ENCODE peak calls at places on chromosomes 5 and 9, in ten cellular contexts. G is cardiac fibroblast; P is astrocyte of the spinal cord; B is H7; R is tibial nerve; E is left ventricle myocardium inferior; F is CD8-positive, alpha-beta T cell; Z is uterus; M is heart left ventricle; C is kidney epithelial cell. D is an unnamed sample.

GRCh38 chr9:133780962-133781827 is 43.0 kb upstream of the SARDH start:
- DNase-seq in G (no peak), B (no peak), R (no peak), Z (no peak), E (no peak), C (no peak), F (no peak), M (no peak), P (no peak), D (no peak)

GRCh38 chr5:141192110-141192725 is at the start of gene PCDHB10:
- DNase-seq in E (no peak), R (no peak), M (no peak), C (no peak), P (no peak), Z (no peak), B (peak), G (peak), F (no peak), D (no peak)

GRCh38 chr9:69985971-69986370 is 57.7 kb upstream of the MAMDC2 start:
- DNase-seq in Z (no peak), P (no peak), F (no peak), E (no peak), C (no peak), R (no peak), G (no peak), B (no peak), M (no peak), D (no peak)

GRCh38 chr9:99109522-99109921 is 4.6 kb downstream of the TGFBR1 start:
- DNase-seq in E (no peak), M (no peak), F (no peak), R (no peak), B (no peak), Z (no peak), C (no peak), P (no peak), G (peak), D (no peak)

GRCh38 chr5:133130387-133131118 is 78.7 kb downstream of the HSPA4 start:
- DNase-seq in F (no peak), C (no peak), P (no peak), G (peak), Z (no peak), R (no peak), B (no peak), E (no peak), M (no peak), D (no peak)

GRCh38 chr5:66324357-66324756 is 180.3 kb downstream of the SREK1 start:
- DNase-seq in G (no peak), R (no peak), C (no peak), M (peak), P (no peak), B (no peak), E (peak), Z (no peak), F (no peak), D (no peak)

GRCh38 chr5:138470322-138471285 is 5.3 kb downstream of the EGR1 start:
- DNase-seq in E (no peak), P (peak), Z (no peak), C (no peak), G (no peak), R (no peak), M (no peak), B (no peak), F (no peak), D (no peak)

GRCh38 chr5:74622122-74622521 is 18.4 kb downstream of the ENC1 start:
- DNase-seq in F (no peak), C (no peak), Z (no peak), R (no peak), P (no peak), B (peak), G (no peak), E (no peak), M (no peak), D (no peak)

GRCh38 chr9:107280543-107280942 is 2.5 kb upstream of the RAD23B start:
- DNase-seq in M (no peak), P (no peak), F (no peak), R (no peak), C (no peak), G (no peak), Z (no peak), B (no peak), E (no peak), D (no peak)

GRCh38 chr9:112125961-112126388 is 49.1 kb downstream of the SUSD1 start:
- DNase-seq in M (no peak), R (no peak), E (no peak), B (no peak), P (no peak), Z (no peak), C (peak), G (no peak), F (no peak), D (no peak)

GRCh38 chr9:26744362-26744965 is 148.1 kb downstream of the CAAP1 start:
- DNase-seq in G (peak), C (no peak), P (peak), F (no peak), M (no peak), R (no peak), E (no peak), Z (no peak), B (no peak), D (no peak)

GRCh38 chr5:37771731-37772130 is 68.1 kb downstream of the GDNF start:
- DNase-seq in R (no peak), Z (no peak), C (peak), P (peak), F (no peak), G (peak), M (no peak), B (no peak), E (no peak), D (no peak)

GRCh38 chr9:123544007-123544827 is 188.2 kb downstream of the CRB2 start:
- DNase-seq in E (no peak), G (peak), M (no peak), P (peak), B (peak), R (no peak), F (no peak), Z (no peak), C (peak), D (no peak)

GRCh38 chr9:111645806-111646205 is 14.7 kb downstream of the DNAJC25 start:
- DNase-seq in E (no peak), B (no peak), C (no peak), F (no peak), G (no peak), R (no peak), P (no peak), M (no peak), Z (no peak), D (no peak)

GRCh38 chr5:146344155-146345118 is 5.8 kb downstream of the POU4F3 start:
- DNase-seq in G (peak), F (no peak), Z (no peak), R (no peak), C (no peak), E (no peak), M (no peak), B (peak), P (no peak), D (no peak)

GRCh38 chr5:139147743-139148079 is 50.5 kb downstream of the SIL1 start:
- DNase-seq in P (peak), F (no peak), B (no peak), R (no peak), C (no peak), Z (peak), G (peak), E (peak), M (peak), D (no peak)

GRCh38 chr9:96073531-96074284 is 198.2 kb downstream of the ERCC6L2 start:
- DNase-seq in E (no peak), C (no peak), M (no peak), R (no peak), P (no peak), G (peak), F (no peak), Z (no peak), B (no peak), D (no peak)

GRCh38 chr5:73120222-73121108 is at the start of gene TMEM171:
- DNase-seq in R (no peak), G (peak), B (peak), F (no peak), M (no peak), P (peak), C (no peak), E (no peak), Z (no peak), D (no peak)

GRCh38 chr5:37217976-37218375 is 31.2 kb downstream of the CPLANE1 start:
- DNase-seq in C (no peak), P (no peak), Z (no peak), R (no peak), G (no peak), M (no peak), E (no peak), B (no peak), F (no peak), D (no peak)

GRCh38 chr5:141373673-141374317 is at the start of gene PCDHGA6:
- DNase-seq in P (peak), G (peak), R (no peak), C (no peak), Z (no peak), M (no peak), F (no peak), E (no peak), B (no peak), D (no peak)

GRCh38 chr9:124001445-124001799 is 10.1 kb upstream of the LHX2 start:
- DNase-seq in Z (no peak), C (no peak), M (no peak), G (no peak), R (no peak), E (no peak), F (no peak), B (no peak), P (no peak), D (no peak)

GRCh38 chr5:141850786-141851185 is 27.4 kb downstream of the PCDH1 start:
- DNase-seq in C (no peak), P (no peak), B (peak), M (no peak), F (no peak), E (no peak), Z (no peak), G (no peak), R (no peak), D (no peak)

GRCh38 chr9:112041536-112042243 is 133.4 kb downstream of the SUSD1 start:
- DNase-seq in E (no peak), P (peak), G (peak), C (peak), Z (no peak), F (no peak), M (peak), R (no peak), B (peak), D (no peak)

GRCh38 chr5:170533383-170533782 is 29.6 kb downstream of the KCNIP1 start:
- DNase-seq in M (no peak), F (no peak), E (no peak), R (no peak), C (no peak), B (no peak), Z (no peak), G (no peak), P (no peak), D (no peak)

GRCh38 chr9:109794361-109795012 is 14.5 kb downstream of the PALM2AKAP2 start:
- DNase-seq in R (no peak), M (no peak), B (no peak), C (no peak), P (no peak), G (peak), E (no peak), Z (no peak), F (no peak), D (no peak)

GRCh38 chr9:131049829-131050715 is 41.1 kb downstream of the LAMC3 start:
- DNase-seq in M (no peak), F (no peak), C (no peak), E (no peak), G (no peak), Z (no peak), P (no peak), B (no peak), R (no peak), D (no peak)

GRCh38 chr9:71384343-71384742 is 262.9 kb upstream of the TRPM3 start:
- DNase-seq in C (no peak), Z (no peak), M (no peak), R (no peak), B (no peak), F (no peak), E (no peak), G (no peak), P (no peak), D (no peak)

GRCh38 chr5:38453506-38453905 is 102.9 kb downstream of the LIFR start:
- DNase-seq in P (peak), G (no peak), E (no peak), F (peak), B (no peak), M (no peak), R (no peak), Z (no peak), C (no peak), D (peak)

GRCh38 chr9:126705311-126705766 is 91.6 kb downstream of the LMX1B start:
- DNase-seq in B (peak), M (peak), F (peak), P (peak), E (peak), R (peak), Z (peak), G (peak), C (no peak), D (peak)
- H3K4me3 ChIP-seq in B (no peak), M (peak), F (peak), P (no peak), E (peak), R (peak), Z (peak), G (peak), C (no peak), D (no peak)

DNA sequence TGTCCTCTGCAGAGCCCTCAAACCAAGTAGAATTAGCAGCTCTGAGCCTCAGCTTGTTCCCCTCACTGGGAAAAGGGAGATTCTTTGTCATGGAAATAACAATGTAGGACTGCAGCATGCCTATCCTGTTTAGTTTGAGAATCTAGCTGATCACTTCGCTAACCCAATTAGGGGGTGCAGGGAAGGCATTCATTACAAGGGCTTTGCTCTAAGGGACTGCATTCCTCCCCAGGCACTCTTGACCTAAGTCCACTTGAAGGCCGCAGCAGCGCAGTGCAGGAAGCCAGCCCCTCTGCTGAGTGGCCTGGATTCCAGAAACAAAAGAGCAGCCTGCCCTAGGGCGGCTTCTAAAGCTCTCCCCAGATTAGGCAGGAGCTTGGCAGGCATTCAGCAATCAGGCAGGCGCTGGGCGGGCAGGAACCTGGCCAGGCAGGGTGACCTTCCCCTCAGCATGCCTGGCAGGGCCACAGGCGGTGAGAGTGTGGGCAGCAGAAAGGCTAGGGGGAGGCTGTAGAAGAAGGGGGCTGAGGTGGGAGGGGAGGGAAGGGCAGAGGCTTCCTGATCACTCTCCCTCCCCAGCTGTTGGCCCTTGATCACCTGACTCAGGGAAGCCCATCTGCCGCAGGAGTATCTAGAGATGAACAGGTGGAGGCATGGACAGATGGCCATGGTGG is 24.8 kb downstream of the CCNJL start:
- DNase-seq in Z (no peak), F (no peak), B (peak), G (peak), E (peak), C (no peak), M (peak), P (peak), R (no peak), D (no peak)
- H3K4me3 ChIP-seq in Z (no peak), F (no peak), B (no peak), G (no peak), E (no peak), C (no peak), M (no peak), P (no peak), R (no peak), D (no peak)

GRCh38 chr5:61160497-61160896 is 1.8 kb downstream of the SMIM15 start:
- DNase-seq in P (no peak), F (no peak), C (no peak), B (no peak), E (no peak), R (no peak), Z (no peak), G (no peak), M (no peak), D (no peak)
- H3K4me3 ChIP-seq in P (no peak), F (no peak), C (no peak), B (no peak), E (peak), R (no peak), Z (no peak), G (no peak), M (no peak), D (no peak)

GRCh38 chr5:100595812-100596173 is 60.6 kb downstream of the FAM174A start:
- DNase-seq in M (no peak), G (no peak), C (no peak), E (no peak), F (no peak), R (no peak), Z (no peak), B (no peak), P (no peak), D (no peak)

GRCh38 chr5:100600289-100600994 is 65.3 kb downstream of the FAM174A start:
- DNase-seq in F (no peak), P (no peak), E (no peak), M (no peak), C (no peak), R (no peak), G (no peak), Z (no peak), B (no peak), D (no peak)

GRCh38 chr5:100590867-100591266 is 55.7 kb downstream of the FAM174A start:
- DNase-seq in M (no peak), B (no peak), F (no peak), R (no peak), C (no peak), E (no peak), Z (no peak), G (no peak), P (no peak), D (no peak)

GRCh38 chr5:100595152-100595811 is 60.1 kb downstream of the FAM174A start:
- DNase-seq in G (peak), F (no peak), R (no peak), Z (no peak), P (peak), M (peak), E (peak), B (no peak), C (peak), D (no peak)
- H3K4me3 ChIP-seq in G (no peak), F (no peak), R (no peak), Z (no peak), P (peak), M (peak), E (no peak), B (no peak), C (no peak), D (no peak)

DNA sequence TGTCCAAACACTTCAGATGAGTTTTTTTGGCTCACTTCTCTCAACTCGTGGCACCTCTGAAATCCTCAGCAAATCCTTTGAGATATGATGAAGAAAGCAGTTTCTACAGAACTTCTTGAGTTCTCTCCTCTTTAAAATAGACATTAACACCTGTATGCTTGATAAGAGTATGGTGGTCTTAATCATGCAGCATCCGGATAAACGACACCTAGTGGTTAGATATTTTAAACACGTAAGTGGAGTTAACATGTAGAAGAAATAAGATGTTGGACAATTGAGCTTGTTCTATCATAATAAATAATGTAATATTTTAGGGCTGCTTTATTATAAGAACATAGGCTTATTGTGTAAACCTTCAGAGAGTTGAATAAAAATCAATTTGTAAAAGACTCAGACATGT is 324.8 kb downstream of the CYLC2 start:
- DNase-seq in C (no peak), R (no peak), P (no peak), M (no peak), E (no peak), Z (no peak), G (no peak), B (peak), F (no peak), D (no peak)
- H3K4me3 ChIP-seq in C (no peak), R (no peak), P (no peak), M (no peak), E (no peak), Z (no peak), G (no peak), B (no peak), F (no peak), D (no peak)